ENCODE peak calls at places on chromosome 2, in six cellular contexts. V is HepG2, Z is GM12891, B is SK-N-SH, E is GM12878, A is K562. D is an unnamed sample.

GRCh38 chr2:233468047-233468745 is 98.4 kb downstream of the USP40 start:
- DNase-seq in V (no peak), Z (no peak), B (no peak), E (no peak), A (no peak), D (no peak)

GRCh38 chr2:41870948-41871522 is 176.8 kb upstream of the PKDCC start:
- DNase-seq in V (no peak), Z (no peak), B (peak; percentile 52), E (no peak), A (no peak), D (peak; percentile 17)

GRCh38 chr2:179106342-179107178 is 56.6 kb upstream of the CCDC141 start:
- DNase-seq in V (peak; percentile 83), Z (no peak), B (peak; percentile 3), E (peak; percentile 56), A (peak; percentile 44), D (no peak)

GRCh38 chr2:23824777-23825212 is 102.1 kb downstream of the ATAD2B start:
- DNase-seq in V (peak; percentile 51), Z (no peak), B (peak; percentile 65), E (peak; percentile 34), A (peak; percentile 62), D (no peak)

GRCh38 chr2:181188605-181189004 is 208.2 kb downstream of the UBE2E3 start:
- DNase-seq in V (no peak), Z (no peak), B (no peak), E (no peak), A (no peak), D (no peak)

GRCh38 chr2:236159778-236160170 is 8.4 kb downstream of the GBX2 start:
- DNase-seq in V (no peak), Z (no peak), B (no peak), E (no peak), A (no peak), D (no peak)

GRCh38 chr2:219073413-219074129 is 12.8 kb upstream of the IHH start:
- DNase-seq in V (peak; percentile 80), Z (peak; percentile 45), B (peak; percentile 68), E (no peak), A (peak; percentile 74), D (peak; percentile 63)

GRCh38 chr2:105432749-105433148 is 33.9 kb upstream of the FHL2 start:
- DNase-seq in V (no peak), Z (no peak), B (no peak), E (no peak), A (no peak), D (no peak)

GRCh38 chr2:46298522-46299351 is 1.5 kb downstream of the EPAS1 start:
- DNase-seq in V (no peak), Z (peak; percentile 43), B (peak; percentile 88), E (no peak), A (peak; percentile 59), D (no peak)

GRCh38 chr2:231718799-231719198 is 10.5 kb downstream of the PTMA start:
- DNase-seq in V (no peak), Z (no peak), B (no peak), E (no peak), A (no peak), D (no peak)

GRCh38 chr2:220478305-220479058 is 851.1 kb downstream of the SLC4A3 start:
- DNase-seq in V (no peak), Z (no peak), B (no peak), E (no peak), A (no peak), D (no peak)

GRCh38 chr2:169452080-169452479 is 27.2 kb upstream of the BBS5 start:
- DNase-seq in V (peak; percentile 61), Z (no peak), B (peak; percentile 52), E (no peak), A (peak; percentile 78), D (no peak)

GRCh38 chr2:121529439-121530209 is 1.1 kb upstream of the RNU4ATAC start:
- DNase-seq in V (peak; percentile 73), Z (no peak), B (peak; percentile 91), E (no peak), A (peak; percentile 77), D (no peak)

GRCh38 chr2:47307066-47307465 is 95.9 kb upstream of the MSH2 start:
- DNase-seq in V (no peak), Z (no peak), B (peak; percentile 57), E (no peak), A (no peak), D (no peak)

GRCh38 chr2:215772003-215772402 is 241.3 kb downstream of the MREG start:
- DNase-seq in V (peak; percentile 76), Z (no peak), B (no peak), E (no peak), A (peak; percentile 60), D (no peak)

GRCh38 chr2:120066708-120067547 is 54.1 kb downstream of the EPB41L5 start:
- DNase-seq in V (peak; percentile 98), Z (no peak), B (peak; percentile 43), E (no peak), A (no peak), D (no peak)

GRCh38 chr2:145984541-145984940 is 1464.6 kb upstream of the ZEB2 start:
- DNase-seq in V (peak; percentile 6), Z (no peak), B (no peak), E (no peak), A (peak; percentile 5), D (no peak)

GRCh38 chr2:144501118-144501517 is 18.8 kb downstream of the ZEB2 start:
- DNase-seq in V (no peak), Z (no peak), B (no peak), E (no peak), A (no peak), D (no peak)

GRCh38 chr2:207499114-207499513 is 30.6 kb upstream of the CREB1 start:
- DNase-seq in V (no peak), Z (no peak), B (no peak), E (no peak), A (no peak), D (no peak)

GRCh38 chr2:233740875-233741274 is 12.0 kb downstream of the UGT1A3 start:
- DNase-seq in V (no peak), Z (no peak), B (no peak), E (no peak), A (no peak), D (no peak)

GRCh38 chr2:143163499-143163898 is 34.3 kb downstream of the ARHGAP15 start:
- DNase-seq in V (no peak), Z (no peak), B (no peak), E (no peak), A (no peak), D (no peak)

GRCh38 chr2:62192811-62193210 is 3.1 kb upstream of the B3GNT2 start:
- DNase-seq in V (no peak), Z (no peak), B (no peak), E (no peak), A (no peak), D (no peak)

DNA sequence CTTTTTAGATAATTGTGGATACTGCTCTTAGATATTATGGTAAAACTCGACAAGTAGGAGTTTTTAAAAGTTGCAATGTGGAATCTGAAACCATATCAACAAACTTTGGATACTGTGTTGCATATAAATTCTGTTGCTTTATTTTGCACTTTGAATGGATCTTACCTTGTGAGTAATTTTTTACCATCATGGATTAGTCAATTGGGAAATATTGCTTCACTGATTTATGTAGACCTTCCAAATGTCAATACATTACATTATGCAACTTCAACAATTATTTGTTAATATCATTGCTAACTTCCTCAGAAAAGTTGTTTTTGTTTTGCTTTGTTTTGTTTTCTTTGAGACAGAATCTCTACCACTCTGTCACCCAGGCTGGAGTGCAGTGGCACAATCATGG is 102.0 kb upstream of the SLC38A11 start:
- DNase-seq in V (no peak), Z (no peak), B (no peak), E (no peak), A (no peak), D (no peak)
- TF ChIP-seq TAF1 in V (no peak), Z (no peak), B (no peak), E (no peak), A (no peak), D (no peak)

GRCh38 chr2:112973156-112973555 is 4.7 kb upstream of the IL36G start:
- DNase-seq in V (no peak), Z (no peak), B (no peak), E (no peak), A (no peak), D (no peak)

GRCh38 chr2:112979731-112980130 is 1.9 kb downstream of the IL36G start:
- DNase-seq in V (no peak), Z (no peak), B (no peak), E (no peak), A (no peak), D (no peak)

GRCh38 chr2:112980537-112980936 is 2.7 kb downstream of the IL36G start:
- DNase-seq in V (no peak), Z (no peak), B (no peak), E (no peak), A (no peak), D (no peak)

GRCh38 chr2:112972423-112973086 is 5.3 kb upstream of the IL36G start:
- DNase-seq in V (no peak), Z (no peak), B (no peak), E (no peak), A (no peak), D (no peak)

DNA sequence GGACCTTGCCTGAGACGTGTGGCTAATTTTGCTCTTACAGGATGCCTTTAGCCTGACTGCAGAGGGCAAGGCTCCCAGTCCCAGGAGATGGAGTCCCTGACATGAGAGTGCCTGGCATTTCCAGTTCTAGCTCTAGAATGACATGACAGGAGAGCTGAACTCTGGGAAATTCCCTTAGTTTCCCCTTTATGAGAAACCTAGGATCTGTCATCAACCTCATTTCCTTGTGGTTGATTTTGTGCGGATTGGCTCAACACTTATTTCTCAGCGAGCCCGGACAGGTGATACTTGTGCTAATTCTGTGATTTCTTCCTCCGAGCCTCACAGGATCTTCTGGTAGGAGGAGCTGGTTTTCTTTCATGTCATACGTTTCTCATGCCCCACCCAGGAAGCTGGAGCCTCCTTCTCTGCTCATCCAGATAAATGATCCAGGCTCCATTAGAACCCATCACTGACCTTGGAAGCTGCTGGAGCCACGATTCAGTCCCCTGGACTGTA is at the start of gene IL36G:
- DNase-seq in V (no peak), Z (no peak), B (no peak), E (no peak), A (no peak), D (no peak)
- TF ChIP-seq TAF1 in V (no peak), Z (no peak), B (no peak), E (no peak), A (no peak), D (no peak)

GRCh38 chr2:28366496-28367282 is 26.0 kb upstream of the FOSL2 start:
- DNase-seq in V (no peak), Z (no peak), B (peak; percentile 76), E (no peak), A (peak; percentile 91), D (no peak)
- TF ChIP-seq TAF1 in V (no peak), Z (no peak), B (no peak), E (no peak), A (peak; percentile 58), D (no peak)

GRCh38 chr2:27280826-27281225 is 1.4 kb upstream of the TRIM54 start:
- DNase-seq in V (no peak), Z (no peak), B (no peak), E (no peak), A (no peak), D (no peak)
- TF ChIP-seq TAF1 in V (no peak), Z (no peak), B (no peak), E (no peak), A (no peak), D (no peak)

DNA sequence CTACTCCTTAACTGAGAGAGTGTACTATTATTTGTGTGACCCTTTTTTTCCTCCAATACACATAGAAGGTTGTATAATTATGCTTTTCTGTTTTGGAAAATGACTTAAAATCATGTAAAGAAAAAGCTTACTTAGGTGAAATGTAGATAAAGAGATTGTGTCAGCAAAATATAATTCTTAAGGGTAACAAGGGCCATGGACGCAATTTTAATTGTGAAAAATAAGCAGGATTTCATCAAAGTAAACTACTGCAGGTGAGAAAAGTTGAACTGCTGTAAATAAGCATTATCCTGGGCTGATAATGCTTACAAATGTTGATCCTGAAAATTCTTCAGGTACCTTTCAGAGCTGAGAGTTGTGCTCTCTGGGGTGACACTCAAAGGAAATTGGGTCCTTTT is 141.5 kb downstream of the RPIA start:
- DNase-seq in V (no peak), Z (no peak), B (no peak), E (no peak), A (no peak), D (no peak)
- TF ChIP-seq TAF1 in V (no peak), Z (no peak), B (no peak), E (no peak), A (no peak), D (no peak)

D was measured in H1.